ENCODE peak calls at places on chromosomes 11 and 22, in ten cellular contexts. R, U, F, Y, G, E, T, S, W and C are unnamed samples.

GRCh38 chr11:58919980-58920379 is 19.3 kb upstream of the GLYATL1 start:
- DNase-seq in R (no peak), S (no peak), E (no peak), G (no peak), W (no peak), Y (no peak), F (no peak), U (no peak), T (no peak), C (no peak)

GRCh38 chr11:10398525-10398924 is 56.5 kb upstream of the AMPD3 start:
- DNase-seq in W (no peak), Y (no peak), G (no peak), T (no peak), F (no peak), R (no peak), E (no peak), U (no peak), S (no peak), C (no peak)

GRCh38 chr11:34219279-34219678 is 113.8 kb downstream of the NAT10 start:
- DNase-seq in W (no peak), Y (no peak), S (no peak), T (no peak), E (no peak), U (no peak), F (no peak), R (no peak), G (no peak), C (no peak)

GRCh38 chr22:21714784-21715183 is 20.8 kb downstream of the YPEL1 start:
- DNase-seq in E (no peak), G (no peak), R (no peak), Y (peak), S (no peak), U (peak), T (no peak), W (no peak), F (no peak), C (no peak)

GRCh38 chr22:21698430-21699329 is 32.9 kb downstream of the PPIL2 start:
- DNase-seq in S (no peak), E (peak), F (peak), T (no peak), U (no peak), Y (no peak), R (no peak), W (no peak), G (peak), C (no peak)

GRCh38 chr22:27883656-27884350 is 35.3 kb downstream of the PITPNB start:
- DNase-seq in G (no peak), R (no peak), F (no peak), W (no peak), S (no peak), E (no peak), T (no peak), U (no peak), Y (peak), C (no peak)

GRCh38 chr11:116840746-116841296 is 3.4 kb upstream of the APOA1 start:
- DNase-seq in T (no peak), F (no peak), S (no peak), R (no peak), E (no peak), U (no peak), G (no peak), Y (no peak), W (no peak), C (no peak)

GRCh38 chr11:73663604-73664495 is 17.5 kb downstream of the PLEKHB1 start:
- DNase-seq in S (no peak), R (no peak), E (no peak), Y (no peak), W (no peak), G (no peak), U (no peak), F (no peak), T (no peak), C (no peak)

GRCh38 chr22:30295576-30295975 is 6.3 kb upstream of the CASTOR1 start:
- DNase-seq in G (no peak), R (no peak), T (no peak), U (no peak), Y (no peak), E (no peak), S (no peak), W (no peak), F (no peak), C (no peak)

DNA sequence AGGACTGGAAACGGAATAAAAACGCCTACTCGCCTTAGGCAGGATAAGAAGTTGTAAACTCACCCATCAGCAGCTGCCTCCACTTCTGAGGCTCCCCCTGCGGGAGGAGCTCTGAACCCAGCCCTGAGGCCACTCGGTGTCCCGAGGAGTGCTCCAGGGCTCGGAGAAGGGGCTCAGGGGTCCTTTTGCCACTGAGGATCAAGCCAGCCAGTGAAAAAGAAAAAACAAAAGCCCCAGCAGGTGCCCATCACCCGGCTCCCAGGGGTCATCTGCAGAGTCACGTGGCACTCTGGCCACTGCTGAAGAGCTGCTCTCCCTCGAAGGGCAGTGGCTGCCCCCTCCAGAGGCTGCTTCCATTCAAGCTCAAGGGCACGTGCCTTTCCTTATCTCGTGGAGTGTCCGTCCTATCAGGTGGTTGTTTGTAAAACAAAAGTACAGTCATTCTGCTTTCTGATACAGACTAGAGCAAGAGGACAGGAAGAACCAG is 29.0 kb downstream of the NUP50 start:
- DNase-seq in Y (no peak), R (peak), S (no peak), U (no peak), F (no peak), W (no peak), E (peak), G (no peak), T (no peak), C (no peak)
- TF ChIP-seq CTCF in Y (no peak), R (no peak), S (no peak), U (peak), F (peak), W (no peak), E (peak), G (peak), T (no peak), C (no peak)

GRCh38 chr11:60657880-60658279 is 41.5 kb upstream of the MS4A8 start:
- DNase-seq in W (no peak), F (no peak), Y (no peak), R (peak), E (peak), T (no peak), G (no peak), S (no peak), U (peak), C (no peak)
- TF ChIP-seq CTCF in W (no peak), F (no peak), Y (no peak), R (no peak), E (peak), T (no peak), G (no peak), S (no peak), U (peak), C (no peak)

GRCh38 chr11:131668867-131669780 is 298.7 kb downstream of the NTM start:
- DNase-seq in T (peak), G (peak), F (peak), W (peak), Y (peak), U (peak), R (peak), E (peak), S (peak), C (no peak)
- TF ChIP-seq CTCF in T (peak), G (peak), F (peak), W (peak), Y (peak), U (peak), R (peak), E (peak), S (peak), C (peak)

DNA sequence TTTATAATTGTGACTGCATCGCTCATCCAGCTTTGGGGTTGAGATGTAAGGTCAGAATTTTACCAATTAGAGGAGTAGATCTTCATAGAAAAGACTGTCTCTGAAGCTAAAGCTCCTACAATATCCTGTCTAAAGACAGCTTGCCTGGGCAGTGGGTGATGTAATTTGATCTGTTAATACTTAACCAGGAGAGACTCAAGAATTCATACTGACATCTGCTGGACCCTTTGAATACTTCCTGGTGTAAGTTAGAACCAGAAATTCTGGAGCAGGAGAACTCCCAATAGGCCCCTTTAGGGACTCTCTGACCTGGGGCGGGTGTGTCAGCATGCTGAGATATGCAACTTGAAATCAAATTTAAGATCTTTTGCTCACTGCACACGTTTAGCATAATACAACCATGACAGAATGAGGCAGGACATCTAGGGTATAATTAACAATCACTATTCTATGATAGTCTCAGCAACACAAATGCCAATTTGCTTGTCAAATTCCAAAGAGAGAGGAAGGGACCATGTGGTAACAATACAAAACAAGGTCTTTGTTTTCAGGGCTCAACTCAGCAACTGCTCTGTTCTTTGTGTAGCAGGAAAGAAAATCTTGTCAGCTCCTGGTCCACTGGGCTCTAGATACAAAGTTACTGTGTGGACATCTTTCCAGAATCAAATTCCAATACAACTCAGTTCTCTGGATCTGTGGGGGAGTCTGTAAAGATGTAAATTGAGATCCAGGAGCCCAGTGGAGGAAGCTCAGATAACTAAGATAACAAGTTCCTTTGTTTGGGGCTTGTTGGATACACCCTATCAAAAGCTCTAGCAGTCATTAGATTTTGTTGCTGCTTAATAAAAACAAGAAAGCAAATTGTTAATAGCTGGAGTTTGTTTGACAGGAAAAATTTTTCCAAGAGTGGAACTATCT is 144.0 kb downstream of the INSC start:
- DNase-seq in S (no peak), W (no peak), F (no peak), R (peak), G (peak), Y (peak), T (no peak), E (peak), U (peak), C (no peak)
- TF ChIP-seq CTCF in S (no peak), W (no peak), F (no peak), R (no peak), G (no peak), Y (no peak), T (no peak), E (peak), U (peak), C (no peak)

DNA sequence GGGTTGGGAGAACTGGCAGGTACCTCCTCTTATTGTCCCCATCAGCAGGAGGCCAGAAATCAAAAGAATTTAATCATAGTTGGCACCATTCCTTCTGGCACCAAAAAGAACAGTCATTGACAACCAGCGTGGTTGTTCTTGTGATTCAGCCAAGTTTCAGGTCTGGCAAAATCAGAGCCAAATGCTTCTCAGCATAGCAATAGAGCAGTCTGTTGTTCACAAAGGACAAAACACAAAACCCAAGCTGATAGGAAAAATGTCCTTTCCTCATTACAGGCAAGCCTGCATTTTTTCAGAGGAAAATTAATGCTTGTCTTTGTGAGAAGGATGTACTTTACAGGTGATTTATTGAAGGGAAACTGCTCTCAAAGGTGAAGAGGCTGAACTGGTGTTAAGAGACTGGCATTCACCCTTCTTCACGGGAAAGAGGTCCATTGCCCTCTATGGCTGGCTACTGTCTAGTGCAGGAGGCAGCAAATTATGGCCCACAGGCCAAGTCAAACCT is 241.8 kb upstream of the ARHGAP42 start:
- DNase-seq in Y (peak), F (no peak), W (no peak), S (no peak), E (peak), G (peak), U (peak), T (no peak), R (peak), C (no peak)
- TF ChIP-seq CTCF in Y (peak), F (no peak), W (no peak), S (no peak), E (peak), G (no peak), U (peak), T (no peak), R (no peak), C (no peak)